ENCODE peak calls at places on chromosomes 1 and 21, in seven cellular contexts. Y is HEK293T; H is Peyer's patch; X is choroid plexus epithelial cell; A is BJ; G is hepatocyte; O is CD8-positive, alpha-beta T cell. E is an unnamed sample.

GRCh38 chr1:44029260-44029910 is 1.9 kb downstream of the SLC6A9 start:
- DNase-seq in G (peak), X (no peak), A (no peak), O (no peak), H (no peak), Y (peak), E (no peak)

GRCh38 chr1:15525043-15525958 is 1.3 kb upstream of the CASP9 start:
- DNase-seq in A (no peak), Y (no peak), H (peak), G (peak), X (no peak), O (no peak), E (peak)

GRCh38 chr1:10760566-10761502 is 35.6 kb downstream of the CASZ1 start:
- DNase-seq in A (no peak), O (no peak), G (no peak), Y (no peak), X (no peak), H (no peak), E (no peak)

GRCh38 chr1:119689511-119689910 is 22.2 kb upstream of the PHGDH start:
- DNase-seq in A (no peak), G (no peak), Y (no peak), H (no peak), O (no peak), X (no peak), E (no peak)

GRCh38 chr1:115725600-115725999 is 42.9 kb downstream of the CASQ2 start:
- DNase-seq in Y (no peak), H (no peak), A (no peak), G (no peak), X (no peak), O (no peak), E (no peak)

GRCh38 chr21:41477641-41478318 is 30.2 kb downstream of the TMPRSS2 start:
- DNase-seq in X (no peak), H (peak), G (no peak), A (no peak), O (no peak), Y (no peak), E (peak)

GRCh38 chr1:154696001-154696400 is 88.0 kb upstream of the ADAR start:
- DNase-seq in Y (no peak), G (no peak), H (no peak), A (no peak), X (peak), O (no peak), E (no peak)

GRCh38 chr1:15073799-15074308 is 79.7 kb upstream of the TMEM51 start:
- DNase-seq in G (no peak), H (no peak), Y (no peak), O (no peak), X (no peak), A (no peak), E (no peak)

GRCh38 chr1:91440845-91441244 is 36.2 kb upstream of the HFM1 start:
- DNase-seq in Y (no peak), X (peak), G (no peak), O (no peak), A (no peak), H (no peak), E (peak)

GRCh38 chr1:116966791-116967190 is 34.8 kb upstream of the CD101 start:
- DNase-seq in A (peak), X (no peak), O (no peak), Y (no peak), G (no peak), H (no peak), E (no peak)

GRCh38 chr1:155812878-155813277 is 44.1 kb downstream of the GON4L start:
- DNase-seq in X (no peak), A (no peak), H (no peak), Y (no peak), G (no peak), O (no peak), E (no peak)

GRCh38 chr1:59290173-59290954 is 6.5 kb upstream of the FGGY start:
- DNase-seq in G (peak), O (no peak), Y (peak), H (peak), A (no peak), X (peak), E (peak)

GRCh38 chr21:34305605-34306235 is 58.1 kb upstream of the KCNE2 start:
- DNase-seq in H (no peak), O (no peak), A (no peak), G (no peak), Y (no peak), X (no peak), E (no peak)

GRCh38 chr1:229388876-229389580 is 44.9 kb downstream of the ACTA1 start:
- DNase-seq in A (no peak), O (no peak), G (no peak), X (peak), H (no peak), Y (no peak), E (no peak)

GRCh38 chr1:76668046-76668445 is 199.2 kb upstream of the ST6GALNAC5 start:
- DNase-seq in A (no peak), X (peak), G (no peak), H (no peak), Y (no peak), O (no peak), E (no peak)

GRCh38 chr1:165284471-165284870 is 72.0 kb downstream of the LMX1A start:
- DNase-seq in O (no peak), A (no peak), Y (no peak), H (no peak), X (no peak), G (no peak), E (no peak)

GRCh38 chr1:45266151-45266801 is 59.9 kb upstream of the ZSWIM5 start:
- DNase-seq in Y (no peak), H (peak), A (no peak), O (no peak), G (peak), X (peak), E (peak)

GRCh38 chr1:16073490-16074104 is at the start of gene FAM131C:
- DNase-seq in G (peak), H (no peak), O (no peak), Y (peak), X (no peak), A (no peak), E (peak)

GRCh38 chr1:20386682-20387081 is 96.0 kb downstream of the VWA5B1 start:
- DNase-seq in G (no peak), Y (no peak), X (no peak), H (no peak), A (no peak), O (no peak), E (no peak)

GRCh38 chr1:191757003-191757402 is 401.3 kb upstream of the RGS18 start:
- DNase-seq in O (no peak), H (no peak), X (no peak), G (no peak), A (no peak), Y (no peak), E (no peak)

GRCh38 chr1:169630006-169630405 is at the start of gene SELP:
- DNase-seq in A (no peak), Y (no peak), H (no peak), O (no peak), X (peak), G (no peak), E (peak)

GRCh38 chr1:148353461-148354283 is 129.4 kb downstream of the PPIAL4G start:
- DNase-seq in G (peak), A (no peak), O (no peak), Y (peak), H (no peak), X (peak), E (peak)

GRCh38 chr1:167056529-167057296 is 33.5 kb downstream of the GPA33 start:
- DNase-seq in A (no peak), H (no peak), X (no peak), G (no peak), Y (no peak), O (no peak), E (no peak)

GRCh38 chr21:17613242-17613676 is 558 bp upstream of the BTG3 start:
- DNase-seq in O (peak), Y (peak), H (peak), G (peak), A (no peak), X (peak), E (peak)

GRCh38 chr1:209400351-209401220 is 182.9 kb upstream of the CAMK1G start:
- DNase-seq in H (no peak), G (no peak), O (no peak), Y (no peak), A (no peak), X (no peak), E (no peak)

GRCh38 chr1:182575540-182576149 is 13.4 kb downstream of the RNASEL start:
- DNase-seq in G (peak), A (no peak), Y (no peak), H (no peak), O (no peak), X (peak), E (peak)

GRCh38 chr1:13825033-13825432 is 125.0 kb downstream of the PRDM2 start:
- DNase-seq in O (no peak), A (no peak), G (no peak), X (peak), H (peak), Y (no peak), E (no peak)

GRCh38 chr1:157034137-157034800 is 11.3 kb downstream of the ARHGEF11 start:
- DNase-seq in O (no peak), X (no peak), H (no peak), Y (no peak), G (no peak), A (no peak), E (no peak)